ENCODE peak calls at places on chromosome 22, in four cellular contexts. One of them, this sample, is unnamed.

GRCh38 chr22:33866521-33866920 is 53.8 kb downstream of the LARGE1 start:
- DNase-seq in hypothalamus: no peak
- DNase-seq in AG09319: no peak
- DNase-seq in SHP77: no peak
- DNase-seq in this sample: no peak

GRCh38 chr22:39478461-39478860 is 21.6 kb downstream of the MGAT3 start:
- DNase-seq in SHP77: no peak
- DNase-seq in hypothalamus: no peak
- DNase-seq in AG09319: no peak
- DNase-seq in this sample: no peak

GRCh38 chr22:48153726-48154125 is 1391.3 kb downstream of the TBC1D22A start:
- DNase-seq in hypothalamus: no peak
- DNase-seq in AG09319: no peak
- DNase-seq in SHP77: peak
- DNase-seq in this sample: no peak

GRCh38 chr22:20810645-20811044 is 36.7 kb downstream of the SERPIND1 start:
- DNase-seq in AG09319: no peak
- DNase-seq in hypothalamus: no peak
- DNase-seq in SHP77: no peak
- DNase-seq in this sample: no peak

GRCh38 chr22:36329217-36330078 is 58.3 kb downstream of the MYH9 start:
- DNase-seq in hypothalamus: no peak
- DNase-seq in AG09319: peak
- DNase-seq in SHP77: peak
- DNase-seq in this sample: no peak

GRCh38 chr22:25193130-25193529 is 6.5 kb upstream of the CRYBB3 start:
- DNase-seq in hypothalamus: no peak
- DNase-seq in AG09319: no peak
- DNase-seq in SHP77: no peak
- DNase-seq in this sample: no peak

GRCh38 chr22:41766476-41766875 is 34.0 kb upstream of the CCDC134 start:
- DNase-seq in SHP77: no peak
- DNase-seq in AG09319: no peak
- DNase-seq in hypothalamus: no peak
- DNase-seq in this sample: no peak

GRCh38 chr22:46526484-46526839 is 11.0 kb downstream of the CELSR1 start:
- DNase-seq in AG09319: no peak
- DNase-seq in hypothalamus: no peak
- DNase-seq in SHP77: no peak
- DNase-seq in this sample: no peak

GRCh38 chr22:50119768-50120251 is 30.0 kb downstream of the MOV10L1 start:
- DNase-seq in SHP77: no peak
- DNase-seq in AG09319: no peak
- DNase-seq in hypothalamus: no peak
- DNase-seq in this sample: no peak

GRCh38 chr22:38318792-38319773 is 1.9 kb upstream of the CSNK1E start:
- DNase-seq in SHP77: no peak
- DNase-seq in AG09319: no peak
- DNase-seq in hypothalamus: no peak
- DNase-seq in this sample: no peak

GRCh38 chr22:39556970-39557811 is 13.4 kb upstream of the CACNA1I start:
- DNase-seq in AG09319: no peak
- DNase-seq in hypothalamus: no peak
- DNase-seq in SHP77: no peak
- DNase-seq in this sample: no peak

GRCh38 chr22:19178065-19178658 is 374 bp downstream of the SLC25A1 start:
- DNase-seq in AG09319: no peak
- DNase-seq in hypothalamus: no peak
- DNase-seq in SHP77: no peak
- DNase-seq in this sample: no peak

GRCh38 chr22:27242917-27243589 is 558.5 kb downstream of the MN1 start:
- DNase-seq in AG09319: no peak
- DNase-seq in hypothalamus: no peak
- DNase-seq in SHP77: no peak
- DNase-seq in this sample: no peak

GRCh38 chr22:36417281-36417686 is 29.5 kb upstream of the MYH9 start:
- DNase-seq in hypothalamus: no peak
- DNase-seq in SHP77: no peak
- DNase-seq in AG09319: no peak
- DNase-seq in this sample: no peak

GRCh38 chr22:50675553-50676199 is 3.1 kb downstream of the SHANK3 start:
- DNase-seq in SHP77: no peak
- DNase-seq in AG09319: no peak
- DNase-seq in hypothalamus: no peak
- DNase-seq in this sample: no peak

GRCh38 chr22:47138898-47139789 is 376.7 kb downstream of the TBC1D22A start:
- DNase-seq in hypothalamus: no peak
- DNase-seq in AG09319: no peak
- DNase-seq in SHP77: no peak
- DNase-seq in this sample: no peak

GRCh38 chr22:18031670-18032454 is 7.5 kb upstream of the MICAL3 start:
- DNase-seq in SHP77: no peak
- DNase-seq in hypothalamus: no peak
- DNase-seq in AG09319: peak
- DNase-seq in this sample: no peak

This sample was measured in substantia nigra.